ENCODE peak calls at places on chromosomes 12 and 14, in ten cellular contexts. One of them, this sample, is unnamed.

GRCh38 chr12:112798019-112798760 is 6.6 kb downstream of the RPH3A start:
- DNase-seq in nucleus accumbens: no peak
- DNase-seq in body of pancreas: no peak
- DNase-seq in WTC11: no peak
- DNase-seq in HCEC 1CT: no peak
- DNase-seq in MM.1S: no peak
- DNase-seq in neural progenitor cell: no peak
- DNase-seq in Right ventricle myocardium inferior: no peak
- DNase-seq in amniotic stem cell: no peak
- DNase-seq in activated CD4-positive, alpha-beta memory T cell treated with anti-CD3 and anti-CD28 coated beads, Interleukin-2, amount 10 ng/mL, durations not matched to agents 7 days and 5 days: no peak
- DNase-seq in this sample: no peak

GRCh38 chr12:28360253-28360652 is 170.0 kb downstream of the CCDC91 start:
- DNase-seq in body of pancreas: no peak
- DNase-seq in Right ventricle myocardium inferior: no peak
- DNase-seq in WTC11: no peak
- DNase-seq in neural progenitor cell: no peak
- DNase-seq in activated CD4-positive, alpha-beta memory T cell treated with anti-CD3 and anti-CD28 coated beads, Interleukin-2, amount 10 ng/mL, durations not matched to agents 7 days and 5 days: no peak
- DNase-seq in MM.1S: no peak
- DNase-seq in HCEC 1CT: no peak
- DNase-seq in amniotic stem cell: no peak
- DNase-seq in nucleus accumbens: no peak
- DNase-seq in this sample: no peak

GRCh38 chr12:117968826-117969659 is at the start of gene KSR2:
- DNase-seq in Right ventricle myocardium inferior: no peak
- DNase-seq in MM.1S: peak; percentile 83
- DNase-seq in body of pancreas: peak; percentile 91
- DNase-seq in amniotic stem cell: no peak
- DNase-seq in activated CD4-positive, alpha-beta memory T cell treated with anti-CD3 and anti-CD28 coated beads, Interleukin-2, amount 10 ng/mL, durations not matched to agents 7 days and 5 days: peak; percentile 36
- DNase-seq in HCEC 1CT: no peak
- DNase-seq in WTC11: peak; percentile 90
- DNase-seq in nucleus accumbens: peak; percentile 62
- DNase-seq in neural progenitor cell: peak; percentile 94
- DNase-seq in this sample: no peak

GRCh38 chr14:95495538-95496025 is 20.9 kb downstream of the SYNE3 start:
- DNase-seq in neural progenitor cell: no peak
- DNase-seq in HCEC 1CT: no peak
- DNase-seq in amniotic stem cell: no peak
- DNase-seq in Right ventricle myocardium inferior: no peak
- DNase-seq in activated CD4-positive, alpha-beta memory T cell treated with anti-CD3 and anti-CD28 coated beads, Interleukin-2, amount 10 ng/mL, durations not matched to agents 7 days and 5 days: peak; percentile 41
- DNase-seq in WTC11: no peak
- DNase-seq in nucleus accumbens: no peak
- DNase-seq in MM.1S: no peak
- DNase-seq in body of pancreas: no peak
- DNase-seq in this sample: no peak

GRCh38 chr12:127964717-127965116 is 302.3 kb upstream of the TMEM132C start:
- DNase-seq in Right ventricle myocardium inferior: no peak
- DNase-seq in activated CD4-positive, alpha-beta memory T cell treated with anti-CD3 and anti-CD28 coated beads, Interleukin-2, amount 10 ng/mL, durations not matched to agents 7 days and 5 days: no peak
- DNase-seq in HCEC 1CT: no peak
- DNase-seq in body of pancreas: no peak
- DNase-seq in WTC11: no peak
- DNase-seq in MM.1S: no peak
- DNase-seq in nucleus accumbens: no peak
- DNase-seq in amniotic stem cell: peak; percentile 32
- DNase-seq in neural progenitor cell: no peak
- DNase-seq in this sample: no peak

GRCh38 chr12:93243689-93244513 is 133.8 kb upstream of the NUDT4 start:
- DNase-seq in activated CD4-positive, alpha-beta memory T cell treated with anti-CD3 and anti-CD28 coated beads, Interleukin-2, amount 10 ng/mL, durations not matched to agents 7 days and 5 days: no peak
- DNase-seq in WTC11: no peak
- DNase-seq in MM.1S: peak; percentile 89
- DNase-seq in amniotic stem cell: no peak
- DNase-seq in body of pancreas: peak; percentile 41
- DNase-seq in nucleus accumbens: no peak
- DNase-seq in neural progenitor cell: no peak
- DNase-seq in Right ventricle myocardium inferior: no peak
- DNase-seq in HCEC 1CT: peak; percentile 80
- DNase-seq in this sample: no peak

GRCh38 chr12:11875414-11875935 is 195.3 kb upstream of the BCL2L14 start:
- DNase-seq in nucleus accumbens: no peak
- DNase-seq in Right ventricle myocardium inferior: no peak
- DNase-seq in neural progenitor cell: no peak
- DNase-seq in activated CD4-positive, alpha-beta memory T cell treated with anti-CD3 and anti-CD28 coated beads, Interleukin-2, amount 10 ng/mL, durations not matched to agents 7 days and 5 days: no peak
- DNase-seq in WTC11: no peak
- DNase-seq in amniotic stem cell: no peak
- DNase-seq in body of pancreas: no peak
- DNase-seq in MM.1S: no peak
- DNase-seq in HCEC 1CT: no peak
- DNase-seq in this sample: no peak

GRCh38 chr14:35147186-35147585 is 24.8 kb downstream of the PRORP start:
- DNase-seq in WTC11: no peak
- DNase-seq in HCEC 1CT: no peak
- DNase-seq in neural progenitor cell: no peak
- DNase-seq in amniotic stem cell: no peak
- DNase-seq in Right ventricle myocardium inferior: no peak
- DNase-seq in MM.1S: no peak
- DNase-seq in body of pancreas: no peak
- DNase-seq in nucleus accumbens: no peak
- DNase-seq in activated CD4-positive, alpha-beta memory T cell treated with anti-CD3 and anti-CD28 coated beads, Interleukin-2, amount 10 ng/mL, durations not matched to agents 7 days and 5 days: no peak
- DNase-seq in this sample: no peak

GRCh38 chr12:129675947-129676346 is 227.9 kb downstream of the TMEM132D start:
- DNase-seq in nucleus accumbens: no peak
- DNase-seq in neural progenitor cell: no peak
- DNase-seq in body of pancreas: no peak
- DNase-seq in HCEC 1CT: no peak
- DNase-seq in WTC11: no peak
- DNase-seq in activated CD4-positive, alpha-beta memory T cell treated with anti-CD3 and anti-CD28 coated beads, Interleukin-2, amount 10 ng/mL, durations not matched to agents 7 days and 5 days: no peak
- DNase-seq in amniotic stem cell: no peak
- DNase-seq in Right ventricle myocardium inferior: no peak
- DNase-seq in MM.1S: no peak
- DNase-seq in this sample: no peak

GRCh38 chr12:78457951-78458350 is 406.6 kb upstream of the SYT1 start:
- DNase-seq in nucleus accumbens: no peak
- DNase-seq in HCEC 1CT: peak; percentile 81
- DNase-seq in Right ventricle myocardium inferior: no peak
- DNase-seq in body of pancreas: no peak
- DNase-seq in amniotic stem cell: no peak
- DNase-seq in MM.1S: peak; percentile 58
- DNase-seq in activated CD4-positive, alpha-beta memory T cell treated with anti-CD3 and anti-CD28 coated beads, Interleukin-2, amount 10 ng/mL, durations not matched to agents 7 days and 5 days: no peak
- DNase-seq in neural progenitor cell: no peak
- DNase-seq in WTC11: no peak
- DNase-seq in this sample: no peak

GRCh38 chr12:49887536-49888401 is 15.9 kb downstream of the FAIM2 start:
- DNase-seq in MM.1S: no peak
- DNase-seq in HCEC 1CT: no peak
- DNase-seq in activated CD4-positive, alpha-beta memory T cell treated with anti-CD3 and anti-CD28 coated beads, Interleukin-2, amount 10 ng/mL, durations not matched to agents 7 days and 5 days: no peak
- DNase-seq in WTC11: no peak
- DNase-seq in Right ventricle myocardium inferior: no peak
- DNase-seq in neural progenitor cell: no peak
- DNase-seq in nucleus accumbens: no peak
- DNase-seq in body of pancreas: no peak
- DNase-seq in amniotic stem cell: no peak
- DNase-seq in this sample: no peak

GRCh38 chr12:92133166-92133565 is 12.5 kb downstream of the BTG1 start:
- DNase-seq in neural progenitor cell: no peak
- DNase-seq in body of pancreas: no peak
- DNase-seq in HCEC 1CT: no peak
- DNase-seq in Right ventricle myocardium inferior: no peak
- DNase-seq in nucleus accumbens: no peak
- DNase-seq in activated CD4-positive, alpha-beta memory T cell treated with anti-CD3 and anti-CD28 coated beads, Interleukin-2, amount 10 ng/mL, durations not matched to agents 7 days and 5 days: no peak
- DNase-seq in WTC11: no peak
- DNase-seq in MM.1S: peak; percentile 6
- DNase-seq in amniotic stem cell: no peak
- DNase-seq in this sample: no peak

GRCh38 chr14:54669759-54670630 is 103.1 kb downstream of the SAMD4A start:
- DNase-seq in amniotic stem cell: no peak
- DNase-seq in WTC11: no peak
- DNase-seq in body of pancreas: no peak
- DNase-seq in neural progenitor cell: no peak
- DNase-seq in HCEC 1CT: peak; percentile 85
- DNase-seq in nucleus accumbens: no peak
- DNase-seq in Right ventricle myocardium inferior: no peak
- DNase-seq in activated CD4-positive, alpha-beta memory T cell treated with anti-CD3 and anti-CD28 coated beads, Interleukin-2, amount 10 ng/mL, durations not matched to agents 7 days and 5 days: peak; percentile 28
- DNase-seq in MM.1S: no peak
- DNase-seq in this sample: peak; percentile 47

GRCh38 chr12:14949631-14950030 is 11.3 kb upstream of the ERP27 start:
- DNase-seq in activated CD4-positive, alpha-beta memory T cell treated with anti-CD3 and anti-CD28 coated beads, Interleukin-2, amount 10 ng/mL, durations not matched to agents 7 days and 5 days: no peak
- DNase-seq in body of pancreas: no peak
- DNase-seq in amniotic stem cell: no peak
- DNase-seq in MM.1S: no peak
- DNase-seq in HCEC 1CT: no peak
- DNase-seq in nucleus accumbens: no peak
- DNase-seq in WTC11: no peak
- DNase-seq in Right ventricle myocardium inferior: no peak
- DNase-seq in neural progenitor cell: no peak
- DNase-seq in this sample: no peak

GRCh38 chr14:75234173-75234855 is 44.3 kb upstream of the FOS start:
- DNase-seq in HCEC 1CT: peak; percentile 57
- DNase-seq in Right ventricle myocardium inferior: no peak
- DNase-seq in neural progenitor cell: no peak
- DNase-seq in body of pancreas: peak; percentile 28
- DNase-seq in amniotic stem cell: no peak
- DNase-seq in activated CD4-positive, alpha-beta memory T cell treated with anti-CD3 and anti-CD28 coated beads, Interleukin-2, amount 10 ng/mL, durations not matched to agents 7 days and 5 days: no peak
- DNase-seq in WTC11: no peak
- DNase-seq in nucleus accumbens: no peak
- DNase-seq in MM.1S: no peak
- DNase-seq in this sample: no peak

GRCh38 chr14:63908667-63909264 is 56.0 kb downstream of the SYNE2 start:
- DNase-seq in amniotic stem cell: no peak
- DNase-seq in nucleus accumbens: no peak
- DNase-seq in neural progenitor cell: no peak
- DNase-seq in WTC11: no peak
- DNase-seq in body of pancreas: no peak
- DNase-seq in Right ventricle myocardium inferior: no peak
- DNase-seq in activated CD4-positive, alpha-beta memory T cell treated with anti-CD3 and anti-CD28 coated beads, Interleukin-2, amount 10 ng/mL, durations not matched to agents 7 days and 5 days: no peak
- DNase-seq in MM.1S: no peak
- DNase-seq in HCEC 1CT: no peak
- DNase-seq in this sample: no peak

GRCh38 chr12:55746147-55746912 is 3.4 kb downstream of the GDF11 start:
- DNase-seq in activated CD4-positive, alpha-beta memory T cell treated with anti-CD3 and anti-CD28 coated beads, Interleukin-2, amount 10 ng/mL, durations not matched to agents 7 days and 5 days: no peak
- DNase-seq in WTC11: no peak
- DNase-seq in amniotic stem cell: no peak
- DNase-seq in nucleus accumbens: no peak
- DNase-seq in neural progenitor cell: no peak
- DNase-seq in HCEC 1CT: no peak
- DNase-seq in Right ventricle myocardium inferior: no peak
- DNase-seq in body of pancreas: no peak
- DNase-seq in MM.1S: no peak
- DNase-seq in this sample: no peak

GRCh38 chr14:100608064-100608463 is 20.8 kb upstream of the BEGAIN start:
- DNase-seq in nucleus accumbens: no peak
- DNase-seq in HCEC 1CT: no peak
- DNase-seq in WTC11: no peak
- DNase-seq in Right ventricle myocardium inferior: no peak
- DNase-seq in MM.1S: no peak
- DNase-seq in activated CD4-positive, alpha-beta memory T cell treated with anti-CD3 and anti-CD28 coated beads, Interleukin-2, amount 10 ng/mL, durations not matched to agents 7 days and 5 days: no peak
- DNase-seq in body of pancreas: no peak
- DNase-seq in neural progenitor cell: no peak
- DNase-seq in amniotic stem cell: no peak
- DNase-seq in this sample: no peak

GRCh38 chr14:105051182-105052109 is 13.8 kb downstream of the GPR132 start:
- DNase-seq in activated CD4-positive, alpha-beta memory T cell treated with anti-CD3 and anti-CD28 coated beads, Interleukin-2, amount 10 ng/mL, durations not matched to agents 7 days and 5 days: no peak
- DNase-seq in nucleus accumbens: no peak
- DNase-seq in body of pancreas: peak; percentile 58
- DNase-seq in neural progenitor cell: no peak
- DNase-seq in WTC11: no peak
- DNase-seq in amniotic stem cell: no peak
- DNase-seq in MM.1S: no peak
- DNase-seq in Right ventricle myocardium inferior: no peak
- DNase-seq in HCEC 1CT: no peak
- DNase-seq in this sample: no peak

GRCh38 chr12:98456583-98457573 is 58.5 kb upstream of the TMPO start:
- DNase-seq in activated CD4-positive, alpha-beta memory T cell treated with anti-CD3 and anti-CD28 coated beads, Interleukin-2, amount 10 ng/mL, durations not matched to agents 7 days and 5 days: peak; percentile 20
- DNase-seq in amniotic stem cell: no peak
- DNase-seq in HCEC 1CT: no peak
- DNase-seq in body of pancreas: peak; percentile 66
- DNase-seq in Right ventricle myocardium inferior: peak; percentile 80
- DNase-seq in nucleus accumbens: no peak
- DNase-seq in neural progenitor cell: peak; percentile 78
- DNase-seq in WTC11: peak; percentile 74
- DNase-seq in MM.1S: no peak
- DNase-seq in this sample: no peak

GRCh38 chr12:70920251-70920851 is at the start of gene PTPRR:
- DNase-seq in MM.1S: no peak
- DNase-seq in body of pancreas: peak; percentile 15
- DNase-seq in WTC11: peak; percentile 77
- DNase-seq in Right ventricle myocardium inferior: no peak
- DNase-seq in activated CD4-positive, alpha-beta memory T cell treated with anti-CD3 and anti-CD28 coated beads, Interleukin-2, amount 10 ng/mL, durations not matched to agents 7 days and 5 days: no peak
- DNase-seq in HCEC 1CT: no peak
- DNase-seq in neural progenitor cell: peak; percentile 80
- DNase-seq in nucleus accumbens: no peak
- DNase-seq in amniotic stem cell: no peak
- DNase-seq in this sample: no peak

GRCh38 chr12:51948066-51948465 is 3.4 kb upstream of the ACVR1B start:
- DNase-seq in activated CD4-positive, alpha-beta memory T cell treated with anti-CD3 and anti-CD28 coated beads, Interleukin-2, amount 10 ng/mL, durations not matched to agents 7 days and 5 days: no peak
- DNase-seq in Right ventricle myocardium inferior: no peak
- DNase-seq in MM.1S: no peak
- DNase-seq in WTC11: no peak
- DNase-seq in neural progenitor cell: no peak
- DNase-seq in amniotic stem cell: no peak
- DNase-seq in body of pancreas: no peak
- DNase-seq in HCEC 1CT: no peak
- DNase-seq in nucleus accumbens: no peak
- DNase-seq in this sample: no peak

GRCh38 chr14:54310151-54310851 is 86.5 kb upstream of the CDKN3 start:
- DNase-seq in HCEC 1CT: no peak
- DNase-seq in WTC11: no peak
- DNase-seq in activated CD4-positive, alpha-beta memory T cell treated with anti-CD3 and anti-CD28 coated beads, Interleukin-2, amount 10 ng/mL, durations not matched to agents 7 days and 5 days: no peak
- DNase-seq in body of pancreas: no peak
- DNase-seq in neural progenitor cell: no peak
- DNase-seq in nucleus accumbens: no peak
- DNase-seq in Right ventricle myocardium inferior: no peak
- DNase-seq in amniotic stem cell: no peak
- DNase-seq in MM.1S: no peak
- DNase-seq in this sample: no peak

GRCh38 chr12:6201199-6201608 is 1.0 kb downstream of the CD9 start:
- DNase-seq in amniotic stem cell: no peak
- DNase-seq in Right ventricle myocardium inferior: no peak
- DNase-seq in nucleus accumbens: peak; percentile 21
- DNase-seq in MM.1S: peak; percentile 72
- DNase-seq in WTC11: no peak
- DNase-seq in activated CD4-positive, alpha-beta memory T cell treated with anti-CD3 and anti-CD28 coated beads, Interleukin-2, amount 10 ng/mL, durations not matched to agents 7 days and 5 days: no peak
- DNase-seq in body of pancreas: peak; percentile 55
- DNase-seq in HCEC 1CT: no peak
- DNase-seq in neural progenitor cell: peak; percentile 35
- DNase-seq in this sample: no peak

GRCh38 chr12:58086006-58086405 is 144.6 kb downstream of the ATP23 start:
- DNase-seq in nucleus accumbens: no peak
- DNase-seq in Right ventricle myocardium inferior: no peak
- DNase-seq in MM.1S: no peak
- DNase-seq in body of pancreas: no peak
- DNase-seq in neural progenitor cell: no peak
- DNase-seq in activated CD4-positive, alpha-beta memory T cell treated with anti-CD3 and anti-CD28 coated beads, Interleukin-2, amount 10 ng/mL, durations not matched to agents 7 days and 5 days: no peak
- DNase-seq in amniotic stem cell: no peak
- DNase-seq in HCEC 1CT: no peak
- DNase-seq in WTC11: no peak
- DNase-seq in this sample: peak; percentile 65

GRCh38 chr14:92785601-92786426 is 8.3 kb upstream of the GOLGA5 start:
- DNase-seq in neural progenitor cell: no peak
- DNase-seq in MM.1S: no peak
- DNase-seq in nucleus accumbens: no peak
- DNase-seq in HCEC 1CT: peak; percentile 91
- DNase-seq in body of pancreas: peak; percentile 58
- DNase-seq in activated CD4-positive, alpha-beta memory T cell treated with anti-CD3 and anti-CD28 coated beads, Interleukin-2, amount 10 ng/mL, durations not matched to agents 7 days and 5 days: no peak
- DNase-seq in WTC11: no peak
- DNase-seq in Right ventricle myocardium inferior: peak; percentile 75
- DNase-seq in amniotic stem cell: peak; percentile 63
- DNase-seq in this sample: peak; percentile 31

GRCh38 chr12:3199551-3200031 is 122.4 kb downstream of the TSPAN9 start:
- DNase-seq in neural progenitor cell: peak; percentile 69
- DNase-seq in nucleus accumbens: no peak
- DNase-seq in MM.1S: no peak
- DNase-seq in amniotic stem cell: no peak
- DNase-seq in activated CD4-positive, alpha-beta memory T cell treated with anti-CD3 and anti-CD28 coated beads, Interleukin-2, amount 10 ng/mL, durations not matched to agents 7 days and 5 days: no peak
- DNase-seq in WTC11: peak; percentile 52
- DNase-seq in Right ventricle myocardium inferior: no peak
- DNase-seq in HCEC 1CT: no peak
- DNase-seq in body of pancreas: no peak
- DNase-seq in this sample: no peak

This sample was measured in T1000.